ENCODE peak calls at places on chromosome 4, in six cellular contexts. One of them, this sample, is unnamed.

GRCh38 chr4:112817933-112818921 is 181.3 kb downstream of the LARP7 start:
- DNase-seq in endothelial cell: peak; percentile 53
- DNase-seq in activated naive CD4-positive, alpha-beta T cell treated with anti-CD3 and anti-CD28 coated beads, Interleukin-2, amount 50 U/mL, for 72 hours: peak; percentile 29
- DNase-seq in adipocyte: peak; percentile 96
- DNase-seq in A172: peak; percentile 88
- DNase-seq in SW 1271: no peak
- DNase-seq in this sample: no peak

GRCh38 chr4:899556-899906 is 32.6 kb downstream of the GAK start:
- DNase-seq in endothelial cell: no peak
- DNase-seq in activated naive CD4-positive, alpha-beta T cell treated with anti-CD3 and anti-CD28 coated beads, Interleukin-2, amount 50 U/mL, for 72 hours: no peak
- DNase-seq in adipocyte: no peak
- DNase-seq in A172: no peak
- DNase-seq in SW 1271: no peak
- DNase-seq in this sample: no peak

GRCh38 chr4:46956451-46956850 is 36.9 kb downstream of the GABRA4 start:
- DNase-seq in endothelial cell: no peak
- DNase-seq in activated naive CD4-positive, alpha-beta T cell treated with anti-CD3 and anti-CD28 coated beads, Interleukin-2, amount 50 U/mL, for 72 hours: no peak
- DNase-seq in adipocyte: peak; percentile 5
- DNase-seq in A172: no peak
- DNase-seq in SW 1271: no peak
- DNase-seq in this sample: no peak

GRCh38 chr4:118273642-118274041 is 79.2 kb downstream of the PRSS12 start:
- DNase-seq in endothelial cell: no peak
- DNase-seq in activated naive CD4-positive, alpha-beta T cell treated with anti-CD3 and anti-CD28 coated beads, Interleukin-2, amount 50 U/mL, for 72 hours: no peak
- DNase-seq in adipocyte: no peak
- DNase-seq in A172: no peak
- DNase-seq in SW 1271: no peak
- DNase-seq in this sample: no peak

GRCh38 chr4:178240891-178241290 is 798.7 kb upstream of the AGA start:
- DNase-seq in endothelial cell: no peak
- DNase-seq in activated naive CD4-positive, alpha-beta T cell treated with anti-CD3 and anti-CD28 coated beads, Interleukin-2, amount 50 U/mL, for 72 hours: no peak
- DNase-seq in adipocyte: no peak
- DNase-seq in A172: no peak
- DNase-seq in SW 1271: no peak
- DNase-seq in this sample: no peak

GRCh38 chr4:57191523-57192034 is 81.4 kb upstream of the IGFBP7 start:
- DNase-seq in endothelial cell: no peak
- DNase-seq in activated naive CD4-positive, alpha-beta T cell treated with anti-CD3 and anti-CD28 coated beads, Interleukin-2, amount 50 U/mL, for 72 hours: no peak
- DNase-seq in adipocyte: no peak
- DNase-seq in A172: no peak
- DNase-seq in SW 1271: no peak
- DNase-seq in this sample: no peak

GRCh38 chr4:163611784-163612445 is 117.4 kb downstream of the TMA16 start:
- DNase-seq in endothelial cell: no peak
- DNase-seq in activated naive CD4-positive, alpha-beta T cell treated with anti-CD3 and anti-CD28 coated beads, Interleukin-2, amount 50 U/mL, for 72 hours: no peak
- DNase-seq in adipocyte: no peak
- DNase-seq in A172: no peak
- DNase-seq in SW 1271: no peak
- DNase-seq in this sample: no peak

GRCh38 chr4:133856736-133857355 is 344.7 kb downstream of the PABPC4L start:
- DNase-seq in endothelial cell: no peak
- DNase-seq in activated naive CD4-positive, alpha-beta T cell treated with anti-CD3 and anti-CD28 coated beads, Interleukin-2, amount 50 U/mL, for 72 hours: no peak
- DNase-seq in adipocyte: peak; percentile 26
- DNase-seq in A172: no peak
- DNase-seq in SW 1271: no peak
- DNase-seq in this sample: no peak

GRCh38 chr4:43423276-43423675 is 530.8 kb downstream of the GRXCR1 start:
- DNase-seq in endothelial cell: no peak
- DNase-seq in activated naive CD4-positive, alpha-beta T cell treated with anti-CD3 and anti-CD28 coated beads, Interleukin-2, amount 50 U/mL, for 72 hours: no peak
- DNase-seq in adipocyte: no peak
- DNase-seq in A172: no peak
- DNase-seq in SW 1271: no peak
- DNase-seq in this sample: no peak

GRCh38 chr4:155818639-155819038 is 47.4 kb downstream of the ASIC5 start:
- DNase-seq in endothelial cell: no peak
- DNase-seq in activated naive CD4-positive, alpha-beta T cell treated with anti-CD3 and anti-CD28 coated beads, Interleukin-2, amount 50 U/mL, for 72 hours: no peak
- DNase-seq in adipocyte: peak; percentile 61
- DNase-seq in A172: no peak
- DNase-seq in SW 1271: no peak
- DNase-seq in this sample: no peak

GRCh38 chr4:55398461-55398860 is 2.7 kb downstream of the TMEM165 start:
- DNase-seq in endothelial cell: no peak
- DNase-seq in activated naive CD4-positive, alpha-beta T cell treated with anti-CD3 and anti-CD28 coated beads, Interleukin-2, amount 50 U/mL, for 72 hours: no peak
- DNase-seq in adipocyte: peak; percentile 24
- DNase-seq in A172: no peak
- DNase-seq in SW 1271: no peak
- DNase-seq in this sample: no peak

GRCh38 chr4:134024251-134024650 is 177.3 kb downstream of the PABPC4L start:
- DNase-seq in endothelial cell: peak; percentile 4
- DNase-seq in activated naive CD4-positive, alpha-beta T cell treated with anti-CD3 and anti-CD28 coated beads, Interleukin-2, amount 50 U/mL, for 72 hours: no peak
- DNase-seq in adipocyte: peak; percentile 2
- DNase-seq in A172: peak; percentile 44
- DNase-seq in SW 1271: peak; percentile 39
- DNase-seq in this sample: no peak

GRCh38 chr4:153060191-153060590 is 124.1 kb downstream of the FHDC1 start:
- DNase-seq in endothelial cell: no peak
- DNase-seq in activated naive CD4-positive, alpha-beta T cell treated with anti-CD3 and anti-CD28 coated beads, Interleukin-2, amount 50 U/mL, for 72 hours: no peak
- DNase-seq in adipocyte: no peak
- DNase-seq in A172: no peak
- DNase-seq in SW 1271: no peak
- DNase-seq in this sample: no peak

GRCh38 chr4:180596888-180597483 is 1646.2 kb upstream of the TENM3 start:
- DNase-seq in endothelial cell: no peak
- DNase-seq in activated naive CD4-positive, alpha-beta T cell treated with anti-CD3 and anti-CD28 coated beads, Interleukin-2, amount 50 U/mL, for 72 hours: no peak
- DNase-seq in adipocyte: no peak
- DNase-seq in A172: no peak
- DNase-seq in SW 1271: no peak
- DNase-seq in this sample: no peak

GRCh38 chr4:136927172-136927571 is 605.1 kb downstream of the PCDH18 start:
- DNase-seq in endothelial cell: no peak
- DNase-seq in activated naive CD4-positive, alpha-beta T cell treated with anti-CD3 and anti-CD28 coated beads, Interleukin-2, amount 50 U/mL, for 72 hours: no peak
- DNase-seq in adipocyte: peak; percentile 3
- DNase-seq in A172: peak; percentile 88
- DNase-seq in SW 1271: peak; percentile 12
- DNase-seq in this sample: no peak

GRCh38 chr4:77263247-77263646 is 106.2 kb downstream of the CCNG2 start:
- DNase-seq in endothelial cell: no peak
- DNase-seq in activated naive CD4-positive, alpha-beta T cell treated with anti-CD3 and anti-CD28 coated beads, Interleukin-2, amount 50 U/mL, for 72 hours: no peak
- DNase-seq in adipocyte: no peak
- DNase-seq in A172: no peak
- DNase-seq in SW 1271: no peak
- DNase-seq in this sample: no peak

GRCh38 chr4:76958891-76959290 is 9.3 kb downstream of the SEPTIN11 start:
- DNase-seq in endothelial cell: no peak
- DNase-seq in activated naive CD4-positive, alpha-beta T cell treated with anti-CD3 and anti-CD28 coated beads, Interleukin-2, amount 50 U/mL, for 72 hours: no peak
- DNase-seq in adipocyte: no peak
- DNase-seq in A172: no peak
- DNase-seq in SW 1271: no peak
- DNase-seq in this sample: no peak

GRCh38 chr4:1208266-1208961 is 36.0 kb upstream of the SPON2 start:
- DNase-seq in endothelial cell: no peak
- DNase-seq in activated naive CD4-positive, alpha-beta T cell treated with anti-CD3 and anti-CD28 coated beads, Interleukin-2, amount 50 U/mL, for 72 hours: no peak
- DNase-seq in adipocyte: peak; percentile 24
- DNase-seq in A172: no peak
- DNase-seq in SW 1271: no peak
- DNase-seq in this sample: no peak

GRCh38 chr4:53963336-53963735 is 101.1 kb downstream of the CHIC2 start:
- DNase-seq in endothelial cell: no peak
- DNase-seq in activated naive CD4-positive, alpha-beta T cell treated with anti-CD3 and anti-CD28 coated beads, Interleukin-2, amount 50 U/mL, for 72 hours: no peak
- DNase-seq in adipocyte: no peak
- DNase-seq in A172: no peak
- DNase-seq in SW 1271: no peak
- DNase-seq in this sample: no peak

GRCh38 chr4:186819357-186820086 is 95.9 kb upstream of the FAT1 start:
- DNase-seq in endothelial cell: no peak
- DNase-seq in activated naive CD4-positive, alpha-beta T cell treated with anti-CD3 and anti-CD28 coated beads, Interleukin-2, amount 50 U/mL, for 72 hours: no peak
- DNase-seq in adipocyte: no peak
- DNase-seq in A172: no peak
- DNase-seq in SW 1271: no peak
- DNase-seq in this sample: no peak

GRCh38 chr4:948101-948935 is 16.1 kb downstream of the TMEM175 start:
- DNase-seq in endothelial cell: no peak
- DNase-seq in activated naive CD4-positive, alpha-beta T cell treated with anti-CD3 and anti-CD28 coated beads, Interleukin-2, amount 50 U/mL, for 72 hours: no peak
- DNase-seq in adipocyte: no peak
- DNase-seq in A172: no peak
- DNase-seq in SW 1271: no peak
- DNase-seq in this sample: no peak

GRCh38 chr4:189204616-189205015 is 736.1 kb upstream of the FRG1 start:
- DNase-seq in endothelial cell: no peak
- DNase-seq in activated naive CD4-positive, alpha-beta T cell treated with anti-CD3 and anti-CD28 coated beads, Interleukin-2, amount 50 U/mL, for 72 hours: no peak
- DNase-seq in adipocyte: no peak
- DNase-seq in A172: peak; percentile 63
- DNase-seq in SW 1271: no peak
- DNase-seq in this sample: no peak

GRCh38 chr4:149343614-149344013 is 472.0 kb downstream of the IQCM start:
- DNase-seq in endothelial cell: no peak
- DNase-seq in activated naive CD4-positive, alpha-beta T cell treated with anti-CD3 and anti-CD28 coated beads, Interleukin-2, amount 50 U/mL, for 72 hours: no peak
- DNase-seq in adipocyte: no peak
- DNase-seq in A172: no peak
- DNase-seq in SW 1271: no peak
- DNase-seq in this sample: no peak

GRCh38 chr4:1524761-1525160 is 118.5 kb upstream of the NKX1-1 start:
- DNase-seq in endothelial cell: no peak
- DNase-seq in activated naive CD4-positive, alpha-beta T cell treated with anti-CD3 and anti-CD28 coated beads, Interleukin-2, amount 50 U/mL, for 72 hours: no peak
- DNase-seq in adipocyte: no peak
- DNase-seq in A172: no peak
- DNase-seq in SW 1271: no peak
- DNase-seq in this sample: no peak

GRCh38 chr4:164716901-164717300 is 37.0 kb upstream of the SMIM31 start:
- DNase-seq in endothelial cell: no peak
- DNase-seq in activated naive CD4-positive, alpha-beta T cell treated with anti-CD3 and anti-CD28 coated beads, Interleukin-2, amount 50 U/mL, for 72 hours: no peak
- DNase-seq in adipocyte: no peak
- DNase-seq in A172: no peak
- DNase-seq in SW 1271: no peak
- DNase-seq in this sample: no peak

GRCh38 chr4:139988863-139989765 is 164.9 kb downstream of the MAML3 start:
- DNase-seq in endothelial cell: no peak
- DNase-seq in activated naive CD4-positive, alpha-beta T cell treated with anti-CD3 and anti-CD28 coated beads, Interleukin-2, amount 50 U/mL, for 72 hours: peak; percentile 40
- DNase-seq in adipocyte: peak; percentile 88
- DNase-seq in A172: peak; percentile 94
- DNase-seq in SW 1271: peak; percentile 53
- DNase-seq in this sample: no peak

GRCh38 chr4:186554890-186555827 is at the start of gene MTNR1A:
- DNase-seq in endothelial cell: peak; percentile 34
- DNase-seq in activated naive CD4-positive, alpha-beta T cell treated with anti-CD3 and anti-CD28 coated beads, Interleukin-2, amount 50 U/mL, for 72 hours: no peak
- DNase-seq in adipocyte: peak; percentile 15
- DNase-seq in A172: no peak
- DNase-seq in SW 1271: no peak
- DNase-seq in this sample: no peak

GRCh38 chr4:48290146-48290772 is 20.6 kb upstream of the TEC start:
- DNase-seq in endothelial cell: peak; percentile 52
- DNase-seq in activated naive CD4-positive, alpha-beta T cell treated with anti-CD3 and anti-CD28 coated beads, Interleukin-2, amount 50 U/mL, for 72 hours: peak; percentile 22
- DNase-seq in adipocyte: no peak
- DNase-seq in A172: peak; percentile 27
- DNase-seq in SW 1271: peak; percentile 46
- DNase-seq in this sample: no peak

GRCh38 chr4:175776217-175776616 is 35.8 kb downstream of the GPM6A start:
- DNase-seq in endothelial cell: peak; percentile 6
- DNase-seq in activated naive CD4-positive, alpha-beta T cell treated with anti-CD3 and anti-CD28 coated beads, Interleukin-2, amount 50 U/mL, for 72 hours: no peak
- DNase-seq in adipocyte: no peak
- DNase-seq in A172: peak; percentile 79
- DNase-seq in SW 1271: no peak
- DNase-seq in this sample: no peak

GRCh38 chr4:103307479-103308042 is 109.4 kb upstream of the CENPE start:
- DNase-seq in endothelial cell: no peak
- DNase-seq in activated naive CD4-positive, alpha-beta T cell treated with anti-CD3 and anti-CD28 coated beads, Interleukin-2, amount 50 U/mL, for 72 hours: no peak
- DNase-seq in adipocyte: no peak
- DNase-seq in A172: no peak
- DNase-seq in SW 1271: no peak
- DNase-seq in this sample: no peak

GRCh38 chr4:110667670-110668069 is 44.8 kb upstream of the PITX2 start:
- DNase-seq in endothelial cell: no peak
- DNase-seq in activated naive CD4-positive, alpha-beta T cell treated with anti-CD3 and anti-CD28 coated beads, Interleukin-2, amount 50 U/mL, for 72 hours: no peak
- DNase-seq in adipocyte: no peak
- DNase-seq in A172: no peak
- DNase-seq in SW 1271: no peak
- DNase-seq in this sample: no peak

GRCh38 chr4:148354186-148354585 is 88.0 kb downstream of the NR3C2 start:
- DNase-seq in endothelial cell: no peak
- DNase-seq in activated naive CD4-positive, alpha-beta T cell treated with anti-CD3 and anti-CD28 coated beads, Interleukin-2, amount 50 U/mL, for 72 hours: no peak
- DNase-seq in adipocyte: no peak
- DNase-seq in A172: no peak
- DNase-seq in SW 1271: no peak
- DNase-seq in this sample: no peak

GRCh38 chr4:105896461-105896939 is 1.2 kb downstream of the NPNT start:
- DNase-seq in endothelial cell: no peak
- DNase-seq in activated naive CD4-positive, alpha-beta T cell treated with anti-CD3 and anti-CD28 coated beads, Interleukin-2, amount 50 U/mL, for 72 hours: no peak
- DNase-seq in adipocyte: no peak
- DNase-seq in A172: no peak
- DNase-seq in SW 1271: no peak
- DNase-seq in this sample: no peak

GRCh38 chr4:108117473-108118182 is 51.1 kb downstream of the LEF1 start:
- DNase-seq in endothelial cell: no peak
- DNase-seq in activated naive CD4-positive, alpha-beta T cell treated with anti-CD3 and anti-CD28 coated beads, Interleukin-2, amount 50 U/mL, for 72 hours: no peak
- DNase-seq in adipocyte: no peak
- DNase-seq in A172: peak; percentile 2
- DNase-seq in SW 1271: no peak
- DNase-seq in this sample: no peak

This sample was measured in CD4-positive, alpha-beta memory T cell.